ENCODE peak calls at places on chromosomes 4 and X, in nine cellular contexts. E, Q, B, U, K, W, G, L and V are unnamed samples.

GRCh38 chrX:47991263-47992092 is 12.3 kb downstream of the ZNF182 start:
- DNase-seq in L (no peak), E (peak; percentile 13), Q (no peak), K (no peak), G (peak; percentile 53), U (no peak), B (no peak), W (no peak), V (no peak)

GRCh38 chr4:185711764-185712163 is 100.2 kb downstream of the SORBS2 start:
- DNase-seq in B (no peak), E (no peak), W (no peak), G (peak; percentile 8), K (no peak), L (peak; percentile 45), Q (no peak), U (no peak), V (no peak)

GRCh38 chr4:16583764-16584163 is 314.7 kb downstream of the LDB2 start:
- DNase-seq in L (peak; percentile 22), B (no peak), E (peak; percentile 90), K (no peak), U (no peak), G (peak; percentile 66), Q (no peak), W (no peak), V (no peak)

GRCh38 chr4:47209833-47210232 is 178.5 kb downstream of the GABRB1 start:
- DNase-seq in Q (no peak), K (no peak), B (no peak), W (no peak), U (no peak), G (peak; percentile 90), E (peak; percentile 14), L (peak; percentile 43), V (no peak)

GRCh38 chr4:112840061-112840460 is 203.1 kb downstream of the LARP7 start:
- DNase-seq in W (no peak), L (peak; percentile 22), Q (no peak), G (peak; percentile 7), U (no peak), B (no peak), K (no peak), E (no peak), V (no peak)

GRCh38 chr4:158172196-158172557 is 648 bp downstream of the GASK1B start:
- DNase-seq in K (no peak), B (no peak), E (peak; percentile 19), G (peak; percentile 63), W (no peak), U (no peak), Q (no peak), L (peak; percentile 48), V (no peak)

GRCh38 chr4:7780751-7781348 is 158.8 kb downstream of the AFAP1 start:
- DNase-seq in W (no peak), B (no peak), G (no peak), K (no peak), Q (no peak), U (no peak), L (no peak), E (no peak), V (no peak)

GRCh38 chr4:39905656-39906055 is 72.1 kb downstream of the PDS5A start:
- DNase-seq in W (no peak), B (no peak), K (no peak), E (no peak), L (no peak), U (no peak), Q (no peak), G (no peak), V (no peak)

GRCh38 chrX:11381464-11381863 is 88.3 kb downstream of the AMELX start:
- DNase-seq in B (peak; percentile 40), E (peak; percentile 77), L (peak; percentile 83), K (peak; percentile 15), W (no peak), Q (peak; percentile 40), U (peak; percentile 34), G (peak; percentile 63), V (peak; percentile 42)

GRCh38 chrX:24513416-24513815 is 48.3 kb downstream of the PDK3 start:
- DNase-seq in U (no peak), W (no peak), E (peak; percentile 28), G (no peak), L (no peak), B (no peak), K (no peak), Q (no peak), V (no peak)

GRCh38 chrX:134949271-134949670 is 41.5 kb upstream of the SMIM10 start:
- DNase-seq in E (peak; percentile 49), B (no peak), Q (no peak), W (no peak), K (no peak), L (no peak), U (no peak), G (peak; percentile 62), V (no peak)

GRCh38 chr4:24473309-24473721 is 111.0 kb downstream of the DHX15 start:
- DNase-seq in B (peak; percentile 58), L (peak; percentile 48), W (peak; percentile 63), E (peak; percentile 38), U (peak; percentile 24), G (peak; percentile 27), K (peak; percentile 12), Q (peak; percentile 28), V (no peak)

GRCh38 chr4:126071346-126072333 is 756.9 kb downstream of the FAT4 start:
- DNase-seq in Q (no peak), E (peak; percentile 1), K (no peak), G (peak; percentile 78), L (peak; percentile 89), W (no peak), U (no peak), B (no peak), V (no peak)

GRCh38 chr4:123819362-123820035 is 422.9 kb downstream of the SPRY1 start:
- DNase-seq in L (no peak), E (peak; percentile 52), W (no peak), G (no peak), U (no peak), B (no peak), Q (no peak), K (no peak), V (no peak)

GRCh38 chr4:139655116-139655515 is 10.5 kb upstream of the MGST2 start:
- DNase-seq in B (no peak), U (no peak), E (peak; percentile 48), W (no peak), L (peak; percentile 63), K (no peak), G (peak; percentile 48), Q (no peak), V (peak; percentile 46)

GRCh38 chr4:152079543-152080293 is 318.9 kb upstream of the GATB start:
- DNase-seq in G (no peak), K (no peak), E (no peak), W (peak; percentile 26), L (no peak), U (no peak), B (peak; percentile 90), Q (no peak), V (no peak)

GRCh38 chrX:292900-293897 is 12.0 kb downstream of the PLCXD1 start:
- DNase-seq in L (no peak), B (no peak), U (peak; percentile 3), K (no peak), W (no peak), G (no peak), E (no peak), Q (no peak), V (no peak)

GRCh38 chr4:61068745-61069144 is 131.4 kb upstream of the ADGRL3 start:
- DNase-seq in U (no peak), B (no peak), E (peak; percentile 69), L (peak; percentile 60), G (peak; percentile 15), Q (peak; percentile 8), W (no peak), K (no peak), V (no peak)

GRCh38 chr4:160864253-160864652 is 1299.5 kb downstream of the FSTL5 start:
- DNase-seq in K (no peak), L (no peak), E (peak; percentile 47), W (no peak), Q (no peak), B (no peak), U (no peak), G (no peak), V (no peak)

GRCh38 chr4:13543648-13544555 is at the start of gene NKX3-2:
- DNase-seq in G (peak; percentile 20), E (peak; percentile 25), K (no peak), W (peak; percentile 78), Q (no peak), U (no peak), B (no peak), L (peak; percentile 51), V (no peak)
- H3K4me1 ChIP-seq in G (no peaks in the 10 kb centered on the region), E (peaks cover 8% of the 10 kb centered on the region), K (peaks cover 10% of the 10 kb centered on the region), W (peaks cover 23% of the 10 kb centered on the region), Q (peaks cover 4% of the 10 kb centered on the region), U (peaks cover 37% of the 10 kb centered on the region), B (peaks cover 5% of the 10 kb centered on the region), L (peaks cover 13% of the 10 kb centered on the region), V (no peaks in the 10 kb centered on the region)

GRCh38 chr4:128517739-128518510 is 230.3 kb upstream of the PGRMC2 start:
- DNase-seq in G (peak; percentile 98), U (peak; percentile 52), L (peak; percentile 91), K (peak; percentile 11), W (no peak), Q (peak; percentile 54), B (peak; percentile 50), E (peak; percentile 87), V (peak; percentile 7)

GRCh38 chr4:128517096-128517738 is 229.6 kb upstream of the PGRMC2 start:
- DNase-seq in G (peak; percentile 61), B (no peak), U (no peak), Q (no peak), E (no peak), K (no peak), L (peak; percentile 85), W (no peak), V (no peak)

GRCh38 chr4:128519163-128519810 is 231.7 kb upstream of the PGRMC2 start:
- DNase-seq in G (peak; percentile 23), L (no peak), K (no peak), U (peak; percentile 54), E (no peak), Q (peak; percentile 63), B (no peak), W (no peak), V (no peak)

GRCh38 chr4:128513664-128514484 is 226.3 kb upstream of the PGRMC2 start:
- DNase-seq in W (no peak), B (peak; percentile 26), E (no peak), L (peak; percentile 77), G (peak; percentile 61), K (no peak), Q (no peak), U (no peak), V (no peak)

GRCh38 chr4:128516568-128516967 is 229.0 kb upstream of the PGRMC2 start:
- DNase-seq in G (peak; percentile 92), L (peak; percentile 87), Q (no peak), K (no peak), W (no peak), U (no peak), B (peak; percentile 50), E (no peak), V (no peak)
- H3K4me1 ChIP-seq in G (peaks cover 27% of the 10 kb centered on the region), L (peaks cover 62% of the 10 kb centered on the region), Q (peaks cover 8% of the 10 kb centered on the region), K (peaks cover 10% of the 10 kb centered on the region), W (peaks cover 2% of the 10 kb centered on the region), U (peaks cover 11% of the 10 kb centered on the region), B (peaks cover 31% of the 10 kb centered on the region), E (peaks cover 28% of the 10 kb centered on the region), V (peaks cover 2% of the 10 kb centered on the region)

GRCh38 chrX:153339662-153340061 is 5.7 kb downstream of the ZNF275 start:
- DNase-seq in U (no peak), Q (no peak), K (no peak), G (no peak), L (no peak), W (no peak), B (no peak), E (no peak), V (no peak)
- H3K4me1 ChIP-seq in U (no peaks in the 10 kb centered on the region), Q (no peaks in the 10 kb centered on the region), K (no peaks in the 10 kb centered on the region), G (peaks cover 2% of the 10 kb centered on the region), L (peaks cover 16% of the 10 kb centered on the region), W (peaks cover 6% of the 10 kb centered on the region), B (peaks cover 25% of the 10 kb centered on the region), E (no peaks in the 10 kb centered on the region), V (no peaks in the 10 kb centered on the region)

GRCh38 chr4:1241936-1242505 is 6.9 kb downstream of the CTBP1 start:
- DNase-seq in E (no peak), U (no peak), G (no peak), L (no peak), K (no peak), W (no peak), Q (peak; percentile 2), B (no peak), V (no peak)
- H3K4me1 ChIP-seq in E (peaks cover 13% of the 10 kb centered on the region), U (peaks cover 48% of the 10 kb centered on the region), G (peaks cover 13% of the 10 kb centered on the region), L (peaks cover 43% of the 10 kb centered on the region), K (peaks cover 7% of the 10 kb centered on the region), W (peaks cover 4% of the 10 kb centered on the region), Q (peaks cover 44% of the 10 kb centered on the region), B (peaks cover 4% of the 10 kb centered on the region), V (peaks cover 20% of the 10 kb centered on the region)